ENCODE peak calls at places on chromosomes 11 and 22, in ten cellular contexts. S is heart left ventricle, L is breast epithelium, J is tibial nerve, Z is stomach, D is A549, O is IMR-90, T is prostate gland, C is right lobe of liver, I is gastrocnemius medialis. G is an unnamed sample.

GRCh38 chr11:73729594-73730206 is 31.2 kb downstream of the RAB6A start:
- DNase-seq in S (no peak), L (no peak), J (no peak), Z (no peak), D (peak; percentile 36), O (no peak), T (no peak), C (no peak), I (no peak), G (no peak)

GRCh38 chr11:69053546-69054396 is 5.0 kb downstream of the TPCN2 start:
- DNase-seq in S (no peak), L (no peak), J (no peak), Z (no peak), D (no peak), O (no peak), T (no peak), C (peak; percentile 16), I (no peak), G (no peak)

GRCh38 chr11:77647906-77648305 is 10.3 kb upstream of the CLNS1A start:
- DNase-seq in S (no peak), L (no peak), J (no peak), Z (no peak), D (no peak), O (no peak), T (no peak), C (no peak), I (no peak), G (no peak)

GRCh38 chr11:15837901-15838489 is 518.4 kb downstream of the SOX6 start:
- DNase-seq in S (no peak), L (no peak), J (no peak), Z (no peak), D (peak; percentile 13), O (no peak), T (no peak), C (no peak), I (no peak), G (no peak)

GRCh38 chr22:17213976-17214375 is 5.3 kb downstream of the ADA2 start:
- DNase-seq in S (peak; percentile 63), L (peak; percentile 70), J (peak; percentile 51), Z (peak; percentile 38), D (peak; percentile 24), O (peak; percentile 3), T (peak; percentile 19), C (peak; percentile 83), I (peak; percentile 60), G (no peak)

GRCh38 chr11:94593030-94593429 is 25.9 kb downstream of the PIWIL4 start:
- DNase-seq in S (no peak), L (no peak), J (no peak), Z (no peak), D (no peak), O (peak; percentile 72), T (no peak), C (no peak), I (no peak), G (no peak)

GRCh38 chr11:108278546-108278945 is 55.7 kb downstream of the ATM start:
- DNase-seq in S (no peak), L (no peak), J (no peak), Z (no peak), D (no peak), O (peak; percentile 2), T (no peak), C (no peak), I (no peak), G (no peak)

GRCh38 chr11:63523151-63523550 is 13.5 kb upstream of the PLAAT4 start:
- DNase-seq in S (no peak), L (no peak), J (no peak), Z (no peak), D (peak; percentile 55), O (no peak), T (no peak), C (no peak), I (no peak), G (no peak)

GRCh38 chr11:86954288-86955110 is 696 bp downstream of the FZD4 start:
- DNase-seq in S (peak; percentile 45), L (no peak), J (peak; percentile 57), Z (no peak), D (peak; percentile 20), O (no peak), T (no peak), C (peak; percentile 35), I (no peak), G (no peak)

GRCh38 chr11:46930089-46930488 is 6.5 kb upstream of the CSTPP1 start:
- DNase-seq in S (no peak), L (no peak), J (no peak), Z (no peak), D (peak; percentile 91), O (peak; percentile 73), T (no peak), C (no peak), I (no peak), G (no peak)

GRCh38 chr22:45329536-45329936 is 19.8 kb downstream of the FAM118A start:
- DNase-seq in S (peak; percentile 86), L (peak; percentile 60), J (no peak), Z (no peak), D (no peak), O (no peak), T (no peak), C (peak; percentile 82), I (peak; percentile 91), G (no peak)

GRCh38 chr22:46687045-46687444 is 51.0 kb downstream of the CERK start:
- DNase-seq in S (no peak), L (no peak), J (no peak), Z (no peak), D (no peak), O (no peak), T (no peak), C (no peak), I (no peak), G (no peak)

GRCh38 chr11:35934981-35935380 is 8.9 kb upstream of the LDLRAD3 start:
- DNase-seq in S (no peak), L (no peak), J (peak; percentile 33), Z (no peak), D (no peak), O (no peak), T (no peak), C (no peak), I (no peak), G (no peak)

GRCh38 chr11:35162795-35163194 is 23.8 kb downstream of the CD44 start:
- DNase-seq in S (no peak), L (no peak), J (no peak), Z (no peak), D (no peak), O (peak; percentile 47), T (no peak), C (no peak), I (no peak), G (no peak)

GRCh38 chr11:95715777-95716241 is 73.8 kb downstream of the FAM76B start:
- DNase-seq in S (no peak), L (no peak), J (no peak), Z (no peak), D (no peak), O (no peak), T (no peak), C (no peak), I (no peak), G (no peak)

GRCh38 chr11:12177739-12178338 is 67.4 kb downstream of the MICAL2 start:
- DNase-seq in S (no peak), L (no peak), J (no peak), Z (no peak), D (peak; percentile 21), O (peak; percentile 71), T (no peak), C (no peak), I (no peak), G (no peak)

GRCh38 chr11:288328-289144 is at the start of gene PGGHG:
- DNase-seq in S (no peak), L (peak; percentile 72), J (peak; percentile 43), Z (peak; percentile 84), D (no peak), O (no peak), T (no peak), C (peak; percentile 86), I (no peak), G (no peak)
- TF ChIP-seq POLR2A in S (no peak), L (no peak), J (no peak), Z (no peak), D (no peak), O (no peak), T (no peak), C (peak; percentile 52), I (no peak), G (no peak)

GRCh38 chr11:117907276-117908110 is 21.7 kb downstream of the TMPRSS13 start:
- DNase-seq in S (peak; percentile 86), L (peak; percentile 68), J (peak; percentile 84), Z (peak; percentile 68), D (peak; percentile 83), O (peak; percentile 81), T (peak; percentile 51), C (peak; percentile 76), I (peak; percentile 49), G (peak; percentile 92)
- H3K4me3 ChIP-seq in S (no peak overlapping the region), L (no peak overlapping the region), J (no peak overlapping the region), Z (no peak overlapping the region), D (peak overlapping the region; percentile 11), O (no peak overlapping the region), T (no peak overlapping the region), C (no peak overlapping the region), I (no peak overlapping the region), G (no peak overlapping the region)

GRCh38 chr11:102516179-102516578 is 14.4 kb downstream of the MMP7 start:
- DNase-seq in S (no peak), L (no peak), J (no peak), Z (no peak), D (no peak), O (no peak), T (no peak), C (no peak), I (no peak), G (no peak)
- H3K27ac ChIP-seq in S (no peak overlapping the region), L (peak overlapping the region; percentile 48), J (no peak overlapping the region), Z (no peak overlapping the region), D (no peak overlapping the region), O (no peak overlapping the region), T (no peak overlapping the region), C (no peak overlapping the region), I (no peak overlapping the region), G (no peak overlapping the region)

GRCh38 chr11:9025101-9025850 is 21.5 kb upstream of the NRIP3 start:
- DNase-seq in S (no peak), L (no peak), J (no peak), Z (no peak), D (no peak), O (no peak), T (no peak), C (no peak), I (no peak), G (no peak)

GRCh38 chr11:9028591-9028990 is 24.8 kb upstream of the NRIP3 start:
- DNase-seq in S (no peak), L (no peak), J (no peak), Z (no peak), D (no peak), O (no peak), T (no peak), C (no peak), I (no peak), G (no peak)

GRCh38 chr11:9029477-9029876 is 25.7 kb upstream of the NRIP3 start:
- DNase-seq in S (no peak), L (no peak), J (no peak), Z (no peak), D (no peak), O (peak; percentile 3), T (no peak), C (no peak), I (no peak), G (no peak)

GRCh38 chr11:9030601-9031000 is 26.8 kb upstream of the NRIP3 start:
- DNase-seq in S (no peak), L (no peak), J (no peak), Z (peak; percentile 57), D (no peak), O (no peak), T (no peak), C (no peak), I (no peak), G (no peak)
- TF ChIP-seq POLR2A in S (no peak), L (no peak), J (no peak), Z (no peak), D (no peak), O (no peak), T (no peak), C (no peak), I (no peak), G (no peak)

G was measured in vagina.